ENCODE peak calls at places on chromosomes 16 and 17, in four cellular contexts. W is K562, F is GM12878, H is HepG2. L is an unnamed sample.

GRCh38 chr17:66782866-66783265 is 52.1 kb upstream of the CACNG5 start:
- DNase-seq in W (no peak), F (no peak), H (no peak), L (no peak)

GRCh38 chr17:5825717-5826330 is 241.5 kb upstream of the NLRP1 start:
- DNase-seq in W (no peak), F (no peak), H (no peak), L (no peak)

GRCh38 chr17:57739402-57740224 is 5.5 kb downstream of the CCDC182 start:
- DNase-seq in W (peak; percentile 36), F (no peak), H (peak; percentile 53), L (peak; percentile 77)

GRCh38 chr16:46949216-46949892 is 24.1 kb downstream of the DNAJA2 start:
- DNase-seq in W (no peak), F (no peak), H (no peak), L (no peak)

GRCh38 chr16:63061319-63061718 is 1025.1 kb upstream of the CDH8 start:
- DNase-seq in W (no peak), F (no peak), H (no peak), L (peak; percentile 14)

GRCh38 chr16:64545769-64546168 is 576.1 kb downstream of the CDH11 start:
- DNase-seq in W (no peak), F (no peak), H (no peak), L (no peak)

GRCh38 chr17:12815642-12816141 is 26.4 kb downstream of the ARHGAP44 start:
- DNase-seq in W (no peak), F (peak; percentile 82), H (no peak), L (no peak)

GRCh38 chr17:28029033-28029432 is 13.4 kb upstream of the NLK start:
- DNase-seq in W (peak; percentile 47), F (no peak), H (no peak), L (no peak)

GRCh38 chr17:4806420-4806769 is 557 bp upstream of the PLD2 start:
- DNase-seq in W (no peak), F (no peak), H (no peak), L (peak; percentile 70)

GRCh38 chr17:31629696-31630470 is 229.2 kb downstream of the COPRS start:
- DNase-seq in W (no peak), F (no peak), H (no peak), L (no peak)

GRCh38 chr17:17205368-17206148 is 575 bp downstream of the PLD6 start:
- DNase-seq in W (peak; percentile 67), F (peak; percentile 23), H (peak; percentile 42), L (peak; percentile 40)

GRCh38 chr16:66293932-66294331 is 72.6 kb upstream of the CDH5 start:
- DNase-seq in W (no peak), F (no peak), H (no peak), L (no peak)

GRCh38 chr17:64145751-64146417 is 15.9 kb upstream of the ERN1 start:
- DNase-seq in W (peak; percentile 92), F (peak; percentile 97), H (peak; percentile 100), L (peak; percentile 99)

GRCh38 chr17:13222931-13223330 is 205.1 kb upstream of the ELAC2 start:
- DNase-seq in W (no peak), F (no peak), H (no peak), L (no peak)

GRCh38 chr17:68060336-68060735 is 24.8 kb downstream of the KPNA2 start:
- DNase-seq in W (no peak), F (no peak), H (no peak), L (no peak)

GRCh38 chr17:28738680-28739384 is 5.0 kb upstream of the TRAF4 start:
- DNase-seq in W (no peak), F (peak; percentile 72), H (no peak), L (no peak)

GRCh38 chr17:38967290-38967738 is at the start of gene FBXO47:
- DNase-seq in W (peak; percentile 15), F (no peak), H (peak; percentile 21), L (peak; percentile 100)

GRCh38 chr16:85314633-85315032 is 202.4 kb upstream of the CIBAR2 start:
- DNase-seq in W (no peak), F (no peak), H (no peak), L (no peak)

GRCh38 chr17:82351254-82351712 is 7.8 kb upstream of the TEX19 start:
- DNase-seq in W (no peak), F (no peak), H (no peak), L (no peak)

GRCh38 chr17:77620282-77620681 is 338.2 kb upstream of the TNRC6C start:
- DNase-seq in W (no peak), F (no peak), H (no peak), L (no peak)

GRCh38 chr17:9676084-9676483 is 30.8 kb downstream of the USP43 start:
- DNase-seq in W (no peak), F (no peak), H (peak; percentile 8), L (peak; percentile 46)

GRCh38 chr17:9677932-9678331 is 32.6 kb downstream of the USP43 start:
- DNase-seq in W (no peak), F (no peak), H (no peak), L (no peak)

GRCh38 chr17:9672691-9673090 is 27.4 kb downstream of the USP43 start:
- DNase-seq in W (no peak), F (no peak), H (no peak), L (no peak)

GRCh38 chr17:9677411-9677810 is 32.1 kb downstream of the USP43 start:
- DNase-seq in W (no peak), F (no peak), H (no peak), L (no peak)

GRCh38 chr17:9676742-9677387 is 31.5 kb downstream of the USP43 start:
- DNase-seq in W (no peak), F (peak; percentile 9), H (peak; percentile 32), L (no peak)
- TF ChIP-seq JUNB in W (no peak), F (no peak), H (no peak), L (no peak)

DNA sequence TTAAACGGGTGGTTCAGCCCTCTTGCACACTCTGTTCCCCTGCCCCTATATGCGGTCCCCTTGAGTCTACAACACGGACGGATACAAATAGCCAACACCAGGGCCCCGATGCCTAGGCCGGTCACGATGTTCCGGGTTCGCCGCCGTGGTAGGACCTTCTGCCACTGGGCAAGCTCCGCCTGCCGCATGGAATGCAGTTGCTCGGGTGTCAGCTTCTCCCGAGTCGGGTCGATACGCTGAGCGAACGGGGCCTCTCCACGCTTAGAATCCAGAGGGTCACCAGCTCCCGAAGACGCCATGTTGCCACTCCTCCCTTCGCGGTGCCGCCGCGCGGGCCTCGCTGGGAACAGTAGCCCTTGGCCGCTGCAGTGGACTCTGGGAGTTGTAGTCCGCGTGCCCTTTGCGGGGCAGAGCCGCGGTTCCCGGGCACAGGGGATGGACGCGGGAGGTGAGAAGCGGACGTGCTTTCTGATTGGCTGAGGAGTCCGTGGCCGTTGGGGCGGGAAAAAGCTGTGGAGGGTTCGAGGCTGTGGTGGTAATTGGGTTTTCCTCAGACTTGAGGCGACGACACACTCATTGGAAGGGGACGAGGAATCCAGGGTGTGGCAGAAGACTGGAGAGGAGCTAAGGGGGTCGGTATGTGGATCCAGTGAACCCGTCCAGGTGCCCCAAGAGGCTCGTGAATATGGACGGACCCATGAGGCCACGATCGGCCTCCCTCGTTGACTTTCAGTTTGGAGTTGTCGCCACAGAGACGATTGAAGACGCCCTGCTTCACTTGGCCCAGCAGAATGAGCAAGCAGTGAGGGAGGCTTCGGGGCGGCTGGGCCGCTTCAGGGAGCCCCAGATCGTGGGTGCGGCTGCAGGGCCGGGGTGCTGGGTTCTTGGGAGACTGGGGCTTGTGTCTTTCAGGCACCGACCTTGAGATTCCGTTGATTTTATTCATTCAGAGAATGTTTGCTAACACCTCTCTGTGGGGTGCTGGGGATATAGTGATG is at the start of the genes CNTD1 and COA3:
- DNase-seq in W (peak; percentile 87), F (peak; percentile 31), H (peak; percentile 88), L (peak; percentile 96)
- TF ChIP-seq CTCF in W (no peak), F (no peak), H (peak; percentile 42), L (no peak)

GRCh38 chr16:693766-694165 is 3.6 kb upstream of the WDR24 start:
- DNase-seq in W (peak; percentile 42), F (no peak), H (no peak), L (no peak)

GRCh38 chr16:694187-694862 is 4.1 kb upstream of the WDR24 start:
- DNase-seq in W (peak; percentile 43), F (no peak), H (no peak), L (peak; percentile 68)

GRCh38 chr16:693364-693763 is 3.2 kb upstream of the WDR24 start:
- DNase-seq in W (no peak), F (no peak), H (no peak), L (no peak)

GRCh38 chr16:694863-695354 is 4.7 kb upstream of the WDR24 start:
- DNase-seq in W (peak; percentile 90), F (no peak), H (no peak), L (no peak)

GRCh38 chr16:695355-696089 is 5.3 kb upstream of the WDR24 start:
- DNase-seq in W (peak; percentile 63), F (no peak), H (no peak), L (peak; percentile 77)
- TF ChIP-seq POLR2AphosphoS5 in W (no peak), F (no peak), H (no peak), L (peak; percentile 78)

GRCh38 chr17:1829189-1829578 is 518 bp downstream of the SMYD4 start:
- DNase-seq in W (no peak), F (no peak), H (peak; percentile 13), L (peak; percentile 53)
- TF ChIP-seq JUNB in W (no peak), F (no peak), H (no peak), L (no peak)

DNA sequence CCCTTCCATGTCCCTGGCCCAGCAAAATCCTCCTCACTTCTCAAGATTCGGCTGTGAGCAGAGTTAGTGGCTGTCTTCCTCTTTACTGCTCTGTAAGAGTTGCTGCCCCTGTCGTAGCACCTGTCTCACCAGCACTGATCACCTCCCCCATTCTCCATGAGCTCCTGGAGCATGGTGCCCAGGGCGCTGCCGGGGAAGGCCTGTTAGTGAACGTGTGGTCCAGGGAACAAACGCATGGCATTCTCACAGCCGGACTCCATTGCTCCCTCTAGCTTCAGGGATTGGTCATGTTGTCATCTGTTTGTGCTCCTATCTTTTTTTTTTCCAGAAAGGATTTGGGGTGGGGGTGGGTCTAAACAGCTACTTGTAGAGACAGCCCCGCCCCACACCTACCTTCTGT is 141.2 kb downstream of the CMIP start:
- DNase-seq in W (peak; percentile 62), F (no peak), H (peak; percentile 50), L (peak; percentile 77)
- TF ChIP-seq CTCF in W (peak; percentile 77), F (peak; percentile 12), H (peak; percentile 48), L (peak; percentile 72)

DNA sequence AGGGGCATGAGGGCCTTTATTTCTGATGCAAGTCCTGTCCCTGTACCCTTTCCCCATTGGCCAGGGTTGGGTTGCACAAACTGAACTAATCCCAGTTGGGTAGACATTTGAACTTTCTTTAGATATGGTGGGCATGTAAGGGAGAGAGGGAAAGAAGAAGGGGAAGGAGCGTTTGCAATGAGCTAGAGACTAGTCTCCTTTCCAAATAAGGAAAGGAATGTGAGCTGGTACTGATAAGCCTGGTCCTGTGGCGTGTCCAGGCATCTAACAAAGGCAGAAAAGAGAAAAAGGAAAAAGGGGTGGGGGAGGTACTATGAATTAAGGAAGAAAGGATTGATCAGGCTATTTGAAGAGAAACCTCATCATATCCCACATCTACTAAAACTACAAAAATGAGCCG is 20.3 kb downstream of the CHMP6 start:
- DNase-seq in W (no peak), F (no peak), H (peak; percentile 46), L (no peak)
- TF ChIP-seq POLR2AphosphoS5 in W (no peak), F (no peak), H (no peak), L (no peak)

DNA sequence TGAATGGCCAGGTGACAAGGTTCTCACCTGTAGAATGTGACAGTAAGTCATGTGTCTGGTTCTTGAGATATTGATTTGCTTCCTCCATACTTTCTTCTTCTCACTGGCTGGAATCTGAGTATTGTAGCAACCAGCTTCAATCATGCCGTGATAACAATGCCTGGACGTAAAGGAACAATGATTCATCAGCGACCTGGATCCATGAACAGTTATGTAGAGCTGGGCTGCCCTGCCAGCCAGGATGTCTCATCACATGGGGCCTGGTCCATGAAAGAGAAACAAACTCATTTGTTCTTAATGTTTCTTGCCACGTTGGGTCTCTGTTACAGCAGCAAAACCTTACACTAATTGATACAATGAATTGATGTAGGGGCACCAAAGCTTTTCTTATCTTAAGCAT is 627.2 kb downstream of the TOX3 start:
- DNase-seq in W (no peak), F (no peak), H (no peak), L (no peak)
- TF ChIP-seq JUNB in W (no peak), F (no peak), H (no peak), L (no peak)

GRCh38 chr16:27315333-27316037 is 1.7 kb downstream of the IL4R start:
- DNase-seq in W (no peak), F (no peak), H (peak; percentile 81), L (peak; percentile 38)
- TF ChIP-seq CTCF in W (no peak), F (peak; percentile 27), H (no peak), L (no peak)

L was measured in GM23338.